ENCODE peak calls at places on chromosomes 4 and X, in six cellular contexts. N, J, V, Q, A and G are unnamed samples.

GRCh38 chrX:24355095-24355494 is 5.3 kb upstream of the SUPT20HL1 start:
- DNase-seq in N (no peak), J (no peak), V (no peak), Q (peak), A (no peak), G (no peak)

GRCh38 chrX:132622130-132622529 is 133.3 kb upstream of the MBNL3 start:
- DNase-seq in N (no peak), J (no peak), V (no peak), Q (peak), A (no peak), G (no peak)

GRCh38 chr4:118206627-118207026 is 146.2 kb downstream of the PRSS12 start:
- DNase-seq in N (no peak), J (no peak), V (no peak), Q (peak), A (no peak), G (no peak)

GRCh38 chrX:41761702-41762101 is 37.7 kb downstream of the GPR82 start:
- DNase-seq in N (no peak), J (no peak), V (no peak), Q (no peak), A (no peak), G (no peak)

GRCh38 chr4:153233761-153234371 is 29.6 kb downstream of the TRIM2 start:
- DNase-seq in N (peak), J (no peak), V (no peak), Q (peak), A (no peak), G (no peak)

GRCh38 chr4:111806331-111806730 is 338.9 kb upstream of the FAM241A start:
- DNase-seq in N (no peak), J (no peak), V (no peak), Q (no peak), A (no peak), G (no peak)

GRCh38 chr4:109977854-109978501 is 65.3 kb downstream of the EGF start:
- DNase-seq in N (no peak), J (no peak), V (no peak), Q (peak), A (no peak), G (no peak)

GRCh38 chrX:39688576-39689373 is 409.0 kb downstream of the BCOR start:
- DNase-seq in N (peak), J (peak), V (no peak), Q (peak), A (no peak), G (peak)

GRCh38 chr4:187814737-187815465 is 180.7 kb upstream of the ZFP42 start:
- DNase-seq in N (peak), J (no peak), V (no peak), Q (peak), A (no peak), G (no peak)

GRCh38 chr4:8315343-8316250 is 46.0 kb downstream of the HTRA3 start:
- DNase-seq in N (peak), J (peak), V (peak), Q (peak), A (peak), G (peak)

GRCh38 chr4:101183658-101184373 is 163.5 kb downstream of the PPP3CA start:
- DNase-seq in N (no peak), J (no peak), V (no peak), Q (peak), A (no peak), G (no peak)

GRCh38 chr4:116361782-116362181 is 723.6 kb downstream of the TRAM1L1 start:
- DNase-seq in N (no peak), J (no peak), V (no peak), Q (no peak), A (no peak), G (no peak)

GRCh38 chr4:54513231-54513630 is 144.5 kb upstream of the KIT start:
- DNase-seq in N (no peak), J (no peak), V (no peak), Q (peak), A (no peak), G (no peak)

GRCh38 chrX:25344191-25344936 is 328.6 kb upstream of the ARX start:
- DNase-seq in N (no peak), J (no peak), V (no peak), Q (no peak), A (no peak), G (no peak)

GRCh38 chr4:153521995-153522799 is 56.0 kb downstream of the TMEM131L start:
- DNase-seq in N (no peak), J (no peak), V (no peak), Q (no peak), A (peak), G (no peak)

GRCh38 chr4:57119054-57119651 is 9.0 kb upstream of the IGFBP7 start:
- DNase-seq in N (peak), J (peak), V (no peak), Q (peak), A (no peak), G (peak)

GRCh38 chr4:84379881-84380618 is 119.0 kb downstream of the NKX6-1 start:
- DNase-seq in N (no peak), J (no peak), V (no peak), Q (no peak), A (no peak), G (no peak)

GRCh38 chrX:20029728-20030127 is 38.9 kb upstream of the BCLAF3 start:
- DNase-seq in N (no peak), J (no peak), V (no peak), Q (no peak), A (no peak), G (no peak)

GRCh38 chrX:104118765-104119164 is 6.4 kb downstream of the ZCCHC18 start:
- DNase-seq in N (no peak), J (no peak), V (no peak), Q (no peak), A (no peak), G (no peak)

GRCh38 chr4:153071953-153072622 is 132.2 kb upstream of the TRIM2 start:
- DNase-seq in N (no peak), J (no peak), V (no peak), Q (no peak), A (no peak), G (no peak)

GRCh38 chr4:42104521-42104920 is 47.9 kb downstream of the BEND4 start:
- DNase-seq in N (no peak), J (no peak), V (no peak), Q (peak), A (no peak), G (no peak)

GRCh38 chr4:90495936-90496335 is 368.7 kb downstream of the CCSER1 start:
- DNase-seq in N (no peak), J (no peak), V (no peak), Q (no peak), A (no peak), G (no peak)

GRCh38 chrX:39745782-39746181 is 352.0 kb downstream of the BCOR start:
- DNase-seq in N (no peak), J (no peak), V (no peak), Q (no peak), A (no peak), G (no peak)

GRCh38 chrX:47518105-47518504 is 35.1 kb upstream of the ZNF41 start:
- DNase-seq in N (no peak), J (no peak), V (no peak), Q (no peak), A (no peak), G (no peak)

GRCh38 chr4:19945501-19945900 is 306.2 kb upstream of the SLIT2 start:
- DNase-seq in N (no peak), J (no peak), V (no peak), Q (peak), A (no peak), G (no peak)

GRCh38 chrX:119266364-119266995 is 30.4 kb downstream of the PGRMC1 start:
- DNase-seq in N (no peak), J (no peak), V (no peak), Q (peak), A (no peak), G (no peak)

GRCh38 chr4:111778543-111778942 is 366.7 kb upstream of the FAM241A start:
- DNase-seq in N (no peak), J (no peak), V (no peak), Q (no peak), A (no peak), G (no peak)

GRCh38 chrX:85419293-85419692 is 39.8 kb upstream of the POF1B start:
- DNase-seq in N (no peak), J (no peak), V (no peak), Q (no peak), A (no peak), G (no peak)

GRCh38 chrX:1486749-1487361 is 34.1 kb upstream of the ASMTL start:
- DNase-seq in N (no peak), J (no peak), V (no peak), Q (no peak), A (peak), G (peak)

GRCh38 chrX:123108513-123109427 is 75.3 kb upstream of the GRIA3 start:
- DNase-seq in N (no peak), J (no peak), V (no peak), Q (no peak), A (no peak), G (no peak)

GRCh38 chrX:68719904-68720614 is 72.6 kb downstream of the STARD8 start:
- DNase-seq in N (no peak), J (no peak), V (no peak), Q (no peak), A (no peak), G (no peak)

GRCh38 chr4:40180356-40180755 is 16.5 kb upstream of the RHOH start:
- DNase-seq in N (no peak), J (no peak), V (no peak), Q (peak), A (no peak), G (no peak)

GRCh38 chr4:8765084-8765483 is 106.6 kb downstream of the HMX1 start:
- DNase-seq in N (no peak), J (peak), V (no peak), Q (no peak), A (no peak), G (peak)

DNA sequence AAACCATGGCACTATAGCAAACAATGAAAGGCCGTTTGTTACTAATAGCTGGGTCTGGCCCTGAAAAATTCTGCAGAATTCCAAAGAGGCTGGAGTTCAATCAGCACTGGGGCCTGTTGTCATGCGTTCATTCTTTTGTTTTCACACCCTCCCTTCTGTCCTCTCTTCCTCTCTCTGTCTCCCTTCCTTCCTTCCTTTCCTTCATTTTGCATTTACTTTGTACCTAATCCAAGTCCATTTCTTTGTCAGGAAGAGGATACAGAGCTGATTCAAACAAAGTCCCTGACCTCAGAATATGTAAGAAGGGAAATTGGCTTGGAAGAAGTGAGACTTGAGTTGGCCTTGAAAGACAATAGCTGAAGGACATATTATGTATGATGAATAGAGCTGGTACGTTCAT is 119.6 kb upstream of the LDB2 start:
- DNase-seq in N (no peak), J (no peak), V (no peak), Q (no peak), A (no peak), G (no peak)
- H3K4me3 ChIP-seq in N (no peak), J (no peak), V (no peak), Q (no peak), A (no peak), G (no peak)

DNA sequence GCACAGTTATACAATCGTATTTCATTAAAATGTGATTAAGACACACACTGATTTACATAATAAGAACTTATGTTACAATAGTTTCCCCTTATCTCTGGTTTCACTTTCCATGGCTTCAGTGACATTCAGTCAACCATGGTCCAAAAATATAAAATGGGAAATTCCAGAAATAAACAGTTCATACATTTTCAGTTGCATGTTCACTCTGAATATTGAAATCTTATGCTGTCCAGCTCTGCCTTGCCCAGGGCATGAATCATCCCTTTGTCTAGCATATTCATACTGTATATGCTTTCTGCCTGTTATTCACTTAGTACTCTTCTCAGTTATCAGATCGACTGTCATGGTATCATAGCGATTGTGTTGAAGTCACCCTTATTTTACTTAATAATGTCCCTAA is 173.8 kb upstream of the DCAF12L2 start:
- DNase-seq in N (no peak), J (no peak), V (no peak), Q (no peak), A (no peak), G (no peak)
- H3K27ac ChIP-seq in N (no peak), J (no peak), V (no peak), Q (no peak), A (no peak), G (no peak)

GRCh38 chr4:170229021-170229420 is 139.3 kb upstream of the AADAT start:
- DNase-seq in N (no peak), J (no peak), V (no peak), Q (no peak), A (no peak), G (no peak)

GRCh38 chr4:170231377-170231776 is 141.6 kb upstream of the AADAT start:
- DNase-seq in N (no peak), J (no peak), V (no peak), Q (no peak), A (no peak), G (no peak)

GRCh38 chr4:170226288-170226687 is 136.5 kb upstream of the AADAT start:
- DNase-seq in N (no peak), J (no peak), V (no peak), Q (no peak), A (no peak), G (no peak)

GRCh38 chr4:170230242-170230641 is 140.5 kb upstream of the AADAT start:
- DNase-seq in N (no peak), J (no peak), V (no peak), Q (no peak), A (no peak), G (no peak)

DNA sequence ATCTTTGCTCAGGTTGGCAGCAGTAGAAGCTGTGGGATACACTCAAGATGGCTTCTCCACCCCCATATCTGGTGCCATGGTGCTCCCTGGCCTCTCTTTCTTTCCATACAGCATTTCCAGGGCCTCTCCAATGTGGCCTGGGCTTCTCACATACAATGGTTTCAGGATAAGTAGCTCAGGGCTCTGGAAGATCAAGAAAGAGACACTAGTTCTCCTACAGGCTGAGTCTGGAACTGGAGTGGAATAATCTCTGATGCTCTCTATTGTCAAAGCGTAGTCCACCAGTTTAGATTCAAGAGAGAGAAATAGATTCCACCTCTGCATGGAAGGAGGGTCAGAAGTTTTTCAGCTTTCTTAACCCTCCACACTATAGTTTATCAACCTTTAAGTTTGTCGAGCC is 138.2 kb upstream of the AADAT start:
- DNase-seq in N (no peak), J (no peak), V (no peak), Q (no peak), A (no peak), G (no peak)
- TF ChIP-seq CTCF in N (no peak), J (no peak), V (no peak), Q (no peak), A (no peak), G (no peak)

GRCh38 chr4:70885174-70885573 is 17.0 kb upstream of the MOB1B start:
- DNase-seq in N (no peak), J (no peak), V (no peak), Q (no peak), A (no peak), G (no peak)
- H3K4me3 ChIP-seq in N (no peak), J (no peak), V (no peak), Q (no peak), A (no peak), G (no peak)

DNA sequence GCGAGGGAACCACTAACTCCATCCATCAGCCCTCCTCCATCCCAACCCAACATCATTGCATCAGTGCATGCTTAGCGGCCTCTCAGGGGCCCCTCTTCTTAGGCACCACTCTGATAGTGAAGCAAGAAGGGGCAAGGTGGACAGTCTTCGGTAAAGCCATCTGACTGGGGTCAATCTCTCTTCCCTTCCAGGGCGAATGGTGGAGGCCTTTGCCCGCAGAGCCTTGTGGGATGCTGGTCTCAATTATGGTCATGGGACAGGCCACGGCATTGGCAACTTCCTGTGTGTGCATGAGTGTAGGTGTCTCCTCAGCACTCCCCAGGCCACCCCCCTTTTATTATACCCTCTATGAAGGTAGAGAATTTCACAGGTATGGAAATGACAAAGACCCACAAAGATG is 18.8 kb upstream of the SASH3 start:
- DNase-seq in N (no peak), J (no peak), V (no peak), Q (no peak), A (no peak), G (no peak)
- H3K27ac ChIP-seq in N (no peak), J (no peak), V (no peak), Q (no peak), A (no peak), G (no peak)

GRCh38 chr4:159395693-159396092 is 292.8 kb downstream of the RAPGEF2 start:
- DNase-seq in N (no peak), J (no peak), V (no peak), Q (peak), A (no peak), G (no peak)
- TF ChIP-seq CTCF in N (no peak), J (no peak), V (no peak), Q (no peak), A (no peak), G (no peak)

GRCh38 chr4:95549246-95550138 is 719 bp upstream of the UNC5C start:
- DNase-seq in N (peak), J (no peak), V (no peak), Q (peak), A (no peak), G (no peak)

GRCh38 chr4:95552942-95553550 is 4.3 kb upstream of the UNC5C start:
- DNase-seq in N (no peak), J (no peak), V (no peak), Q (no peak), A (no peak), G (no peak)

GRCh38 chr4:95548738-95549245 is at the start of gene UNC5C:
- DNase-seq in N (peak), J (peak), V (no peak), Q (no peak), A (no peak), G (peak)

GRCh38 chr4:95551653-95552052 is 2.9 kb upstream of the UNC5C start:
- DNase-seq in N (no peak), J (no peak), V (no peak), Q (no peak), A (no peak), G (no peak)

GRCh38 chr4:95550566-95550965 is 1.8 kb upstream of the UNC5C start:
- DNase-seq in N (no peak), J (no peak), V (no peak), Q (no peak), A (no peak), G (no peak)
- H3K4me3 ChIP-seq in N (no peak), J (peak), V (peak), Q (no peak), A (no peak), G (peak)

DNA sequence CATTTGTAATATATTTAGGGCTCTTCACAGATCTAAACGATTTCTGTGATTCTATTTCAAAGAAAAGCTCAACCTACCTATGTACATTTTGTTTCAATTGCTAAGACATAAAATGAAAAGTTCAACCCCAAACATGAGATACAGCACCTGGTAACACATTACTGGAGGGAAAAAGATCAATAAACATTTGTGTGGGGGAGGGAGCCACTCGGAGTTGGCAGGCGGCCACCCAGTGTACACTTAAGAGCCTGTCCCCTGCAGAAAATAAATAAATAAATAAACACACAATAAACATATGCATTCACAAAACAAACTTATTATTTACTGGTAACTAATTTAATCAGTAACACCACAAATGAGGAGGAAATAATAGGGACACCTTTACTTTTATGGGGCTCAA is 19.3 kb downstream of the PRSS48 start:
- DNase-seq in N (no peak), J (no peak), V (no peak), Q (no peak), A (no peak), G (no peak)
- H3K27ac ChIP-seq in N (no peak), J (no peak), V (no peak), Q (no peak), A (no peak), G (no peak)

GRCh38 chr4:177879851-177880250 is 437.6 kb upstream of the AGA start:
- DNase-seq in N (no peak), J (no peak), V (no peak), Q (no peak), A (no peak), G (no peak)
- TF ChIP-seq CTCF in N (no peak), J (no peak), V (no peak), Q (no peak), A (no peak), G (no peak)

DNA sequence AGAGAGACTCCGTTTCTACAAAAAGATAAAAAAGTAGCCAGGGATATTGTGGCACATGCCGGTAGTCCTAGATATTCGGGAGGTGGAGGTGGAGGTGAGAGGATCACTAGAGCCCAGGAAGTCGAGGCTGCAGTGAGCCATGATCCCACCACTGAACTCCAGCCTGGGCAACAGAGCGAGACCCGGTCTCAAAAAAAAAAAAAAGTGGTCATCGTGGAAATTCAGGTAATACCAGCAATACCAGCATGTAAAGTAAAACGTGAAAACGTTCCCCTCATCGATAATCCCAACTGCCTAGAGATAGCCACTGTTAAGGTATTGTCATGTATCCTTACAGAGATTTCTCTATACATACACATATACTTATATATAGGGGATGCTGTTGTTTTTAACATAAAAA is 1.5 kb downstream of the MAGT1 start:
- DNase-seq in N (no peak), J (no peak), V (no peak), Q (no peak), A (no peak), G (no peak)
- H3K4me3 ChIP-seq in N (no peak), J (peak), V (peak), Q (no peak), A (peak), G (no peak)